ENCODE peak calls at places on chromosomes 5 and 9, in five cellular contexts. K is PC-3, Q is uterus, V is neural progenitor cell, I is HCT116. N is an unnamed sample.

GRCh38 chr5:141810702-141811101 is 67.5 kb downstream of the PCDH1 start:
- DNase-seq in K (no peak), Q (no peak), V (no peak), I (no peak), N (no peak)

GRCh38 chr5:10387690-10388089 is 34.2 kb downstream of the MARCHF6 start:
- DNase-seq in K (no peak), Q (no peak), V (no peak), I (no peak), N (no peak)

GRCh38 chr5:58759745-58760144 is 176.9 kb downstream of the RAB3C start:
- DNase-seq in K (no peak), Q (no peak), V (no peak), I (no peak), N (no peak)

GRCh38 chr9:5879419-5880181 is 11.1 kb upstream of the MLANA start:
- DNase-seq in K (peak; percentile 82), Q (peak; percentile 19), V (peak; percentile 8), I (peak; percentile 88), N (no peak)

GRCh38 chr9:117415584-117415937 is 704 bp upstream of the ASTN2 start:
- DNase-seq in K (no peak), Q (no peak), V (peak; percentile 52), I (no peak), N (no peak)

GRCh38 chr5:105789246-105789645 is 1881.5 kb downstream of the EFNA5 start:
- DNase-seq in K (no peak), Q (no peak), V (no peak), I (no peak), N (no peak)

GRCh38 chr9:94918038-94918753 is 191.7 kb downstream of the AOPEP start:
- DNase-seq in K (no peak), Q (no peak), V (no peak), I (no peak), N (no peak)

GRCh38 chr9:132762896-132763295 is 92.6 kb downstream of the GTF3C4 start:
- DNase-seq in K (no peak), Q (no peak), V (no peak), I (no peak), N (no peak)

GRCh38 chr5:98997000-98997399 is 68.2 kb upstream of the CHD1 start:
- DNase-seq in K (peak; percentile 16), Q (no peak), V (no peak), I (no peak), N (no peak)

GRCh38 chr9:131478911-131479310 is 23.8 kb upstream of the POMT1 start:
- DNase-seq in K (no peak), Q (no peak), V (no peak), I (no peak), N (no peak)

GRCh38 chr5:124744170-124744911 is 2.1 kb downstream of the ZNF608 start:
- DNase-seq in K (no peak), Q (peak; percentile 27), V (no peak), I (no peak), N (peak; percentile 59)

GRCh38 chr5:132055808-132056609 is 4.4 kb upstream of the IL3 start:
- DNase-seq in K (no peak), Q (peak; percentile 12), V (no peak), I (no peak), N (peak; percentile 27)

GRCh38 chr9:757246-757881 is 84.1 kb upstream of the DMRT1 start:
- DNase-seq in K (peak; percentile 57), Q (no peak), V (peak; percentile 68), I (peak; percentile 24), N (no peak)

GRCh38 chr5:71576241-71576640 is 10.9 kb upstream of the MCCC2 start:
- DNase-seq in K (no peak), Q (no peak), V (no peak), I (no peak), N (no peak)

GRCh38 chr9:6552738-6553121 is 92.8 kb downstream of the GLDC start:
- DNase-seq in K (no peak), Q (no peak), V (no peak), I (no peak), N (no peak)

GRCh38 chr5:42057254-42057690 is 132.2 kb downstream of the FBXO4 start:
- DNase-seq in K (peak; percentile 86), Q (no peak), V (peak; percentile 71), I (peak; percentile 51), N (peak; percentile 47)

GRCh38 chr9:18550286-18550685 is 76.3 kb downstream of the ADAMTSL1 start:
- DNase-seq in K (no peak), Q (no peak), V (no peak), I (no peak), N (no peak)

GRCh38 chr9:119768266-119768665 is 399.0 kb upstream of the BRINP1 start:
- DNase-seq in K (no peak), Q (no peak), V (no peak), I (no peak), N (no peak)

GRCh38 chr9:101995231-101995630 is 256.8 kb upstream of the GRIN3A start:
- DNase-seq in K (no peak), Q (no peak), V (no peak), I (no peak), N (no peak)

GRCh38 chr5:137143244-137143605 is 355.9 kb downstream of the SPOCK1 start:
- DNase-seq in K (no peak), Q (no peak), V (no peak), I (no peak), N (no peak)

GRCh38 chr9:70639853-70640814 is 225.7 kb upstream of the KLF9 start:
- DNase-seq in K (peak; percentile 65), Q (no peak), V (peak; percentile 77), I (peak; percentile 22), N (no peak)

GRCh38 chr5:170439944-170440269 is 50.7 kb upstream of the KCNMB1 start:
- DNase-seq in K (no peak), Q (no peak), V (no peak), I (no peak), N (no peak)

GRCh38 chr5:167415779-167416761 is 875.4 kb upstream of the WWC1 start:
- DNase-seq in K (no peak), Q (no peak), V (no peak), I (no peak), N (no peak)

GRCh38 chr9:92171822-92172221 is 56.6 kb upstream of the SPTLC1 start:
- DNase-seq in K (no peak), Q (no peak), V (no peak), I (no peak), N (no peak)

GRCh38 chr9:123617952-123618678 is 262.1 kb downstream of the CRB2 start:
- DNase-seq in K (no peak), Q (no peak), V (no peak), I (no peak), N (no peak)
- H3K4me3 ChIP-seq in K (no peak overlapping the region), Q (no peak overlapping the region), V (no peak overlapping the region), I (no peak overlapping the region), N (no peak overlapping the region)

GRCh38 chr5:115602585-115603125 is 376 bp upstream of the TICAM2 start:
- DNase-seq in K (peak; percentile 12), Q (no peak), V (peak; percentile 69), I (no peak), N (no peak)

GRCh38 chr5:115599502-115599901 is 2.8 kb downstream of the TICAM2 start:
- DNase-seq in K (no peak), Q (no peak), V (no peak), I (no peak), N (no peak)

GRCh38 chr5:115600771-115601170 is 1.5 kb downstream of the TICAM2 start:
- DNase-seq in K (peak; percentile 69), Q (no peak), V (no peak), I (no peak), N (no peak)

GRCh38 chr5:115599924-115600323 is 2.4 kb downstream of the TICAM2 start:
- DNase-seq in K (no peak), Q (no peak), V (no peak), I (no peak), N (no peak)

DNA sequence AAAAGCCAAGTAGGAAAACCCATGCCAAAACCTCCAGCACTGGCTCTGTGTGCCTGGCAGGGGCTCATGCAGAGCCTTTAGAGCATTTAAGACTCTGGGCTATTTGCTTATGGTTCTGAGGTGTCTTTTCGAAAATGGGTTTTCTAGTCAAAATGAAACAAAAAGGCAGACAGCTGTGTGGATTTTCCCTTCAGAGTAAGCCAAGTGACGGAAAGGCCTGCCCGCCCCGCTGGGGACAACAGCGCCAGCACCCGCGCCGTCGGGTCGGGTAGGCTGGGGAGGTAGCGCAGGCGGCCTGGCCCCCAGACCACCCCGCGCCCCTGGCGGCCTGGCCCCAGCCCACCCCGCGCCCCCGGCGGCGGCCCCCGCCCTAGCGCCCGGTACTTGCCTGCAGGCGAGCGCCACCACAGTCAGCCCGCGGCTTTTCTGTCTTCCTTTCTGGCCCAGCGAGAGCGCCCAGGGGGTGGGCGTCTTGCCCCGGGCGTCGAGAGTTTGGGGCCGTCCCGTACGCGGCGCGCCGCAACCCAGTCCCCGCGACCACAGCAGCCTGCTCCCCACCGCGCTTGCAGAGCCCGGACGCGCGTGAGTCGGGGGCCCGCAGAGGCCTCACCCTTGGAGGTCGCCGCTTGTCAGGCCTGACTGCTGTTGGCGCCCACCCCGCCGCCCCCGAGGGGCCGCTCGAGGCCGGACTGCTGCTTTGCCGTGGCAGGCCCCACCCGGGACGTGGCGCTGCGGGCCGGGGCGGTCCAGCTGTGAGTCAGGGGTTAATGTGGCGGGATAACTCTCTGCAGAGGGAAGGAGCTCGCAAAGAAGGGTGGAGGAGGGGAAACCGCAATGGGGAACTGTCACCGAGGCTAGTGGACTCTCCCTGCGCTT is at the start of gene TICAM2:
- DNase-seq in K (peak; percentile 50), Q (peak; percentile 64), V (peak; percentile 76), I (no peak), N (peak; percentile 69)
- H3K4me1 ChIP-seq in K (peaks cover 17% of the 10 kb centered on the region), Q (peaks cover 4% of the 10 kb centered on the region), V (peaks cover 21% of the 10 kb centered on the region), I (no peaks in the 10 kb centered on the region), N (peaks cover 23% of the 10 kb centered on the region)

DNA sequence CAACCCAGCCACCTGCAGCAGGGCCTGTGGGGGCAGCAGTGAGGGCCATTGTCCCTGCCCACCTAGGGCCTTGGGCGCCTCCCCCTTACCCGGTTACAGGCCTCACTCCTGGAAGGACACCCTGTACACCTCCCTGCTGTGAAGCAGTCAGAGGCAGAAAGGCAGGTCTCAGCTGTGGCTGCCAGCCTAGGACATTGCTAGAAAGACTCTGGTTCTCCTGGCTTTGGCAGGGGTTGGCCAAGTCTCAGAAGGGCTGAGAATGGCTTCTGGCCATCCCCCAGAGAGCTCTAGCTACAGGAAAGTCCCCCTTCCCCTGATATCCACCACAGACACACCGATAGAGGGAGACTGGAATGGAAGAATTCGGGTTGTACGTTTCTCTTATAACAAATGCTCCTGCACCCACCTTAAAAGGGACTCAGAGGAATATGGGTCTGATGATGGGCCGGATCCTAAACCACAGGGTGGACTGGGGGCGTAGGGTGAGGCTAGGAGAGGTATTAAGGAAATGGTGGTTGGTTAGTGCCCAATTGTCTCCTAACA is 2.4 kb downstream of the DNAJB5 start:
- DNase-seq in K (peak; percentile 20), Q (peak; percentile 43), V (peak; percentile 38), I (peak; percentile 52), N (no peak)
- TF ChIP-seq CTCF in K (no peak), Q (no peak), V (peak; percentile 18), I (no peak), N (no peak)

DNA sequence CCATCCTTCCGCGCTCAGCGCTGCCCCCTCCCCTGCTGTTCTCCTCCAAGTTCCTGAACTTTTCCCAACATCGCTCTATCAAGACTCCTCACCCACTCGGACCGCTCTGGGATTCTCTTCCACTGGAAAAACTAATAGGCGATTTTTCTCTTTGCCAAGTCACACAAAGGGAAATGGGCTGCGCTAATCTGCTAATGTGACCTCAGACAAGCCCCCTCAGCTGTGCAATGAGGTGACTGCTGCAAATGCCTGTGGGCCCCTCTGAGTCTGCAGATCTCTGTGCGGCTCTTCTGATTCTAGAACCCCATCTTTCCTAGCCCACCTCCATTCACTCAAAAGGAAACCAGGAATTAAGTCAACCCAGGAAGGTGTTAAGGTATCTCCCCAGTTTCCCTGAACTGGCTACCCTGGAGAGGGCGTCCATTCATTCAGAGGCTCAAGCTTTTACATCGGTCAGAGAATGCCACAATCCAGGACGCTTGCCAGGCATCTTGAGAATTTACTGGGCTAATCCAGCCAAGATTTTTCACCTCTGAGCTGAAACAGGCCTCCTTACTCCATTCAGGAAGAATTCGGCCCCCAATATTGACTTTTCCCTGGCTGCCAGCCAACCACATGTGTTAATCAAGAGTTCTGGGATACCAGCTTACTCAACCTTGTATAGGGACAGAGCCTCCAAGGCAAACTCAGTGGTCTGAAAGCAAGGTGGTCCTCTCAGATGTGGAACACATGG is 795 bp upstream of the ADAMTS12 start:
- DNase-seq in K (peak; percentile 91), Q (peak; percentile 52), V (peak; percentile 68), I (no peak), N (no peak)
- H3K4me3 ChIP-seq in K (no peak overlapping the region), Q (peak overlapping the region; percentile 23), V (peak overlapping the region; percentile 61), I (no peak overlapping the region), N (no peak overlapping the region)